ENCODE peak calls at places on chromosomes 13 and 19, in five cellular contexts. One of them, this sample, is unnamed.
A peak's percentile ranks its signal among the peaks of the same experiment; 100 is the strongest.

GRCh38 chr19:14830702-14831101 is 4.3 kb downstream of the OR7A5 start:
- DNase-seq in T-helper 17 cell: no peak
- DNase-seq in IMR-90: no peak
- DNase-seq in AG08396: no peak
- DNase-seq in CD4-positive, alpha-beta T cell: no peak
- DNase-seq in this sample: no peak

GRCh38 chr19:13881692-13882418 is 4.9 kb downstream of the NANOS3 start:
- DNase-seq in AG08396: peak; percentile 43
- DNase-seq in IMR-90: peak; percentile 39
- DNase-seq in T-helper 17 cell: no peak
- DNase-seq in CD4-positive, alpha-beta T cell: no peak
- DNase-seq in this sample: no peak

GRCh38 chr13:44045179-44045562 is 165.5 kb downstream of the LACC1 start:
- DNase-seq in AG08396: no peak
- DNase-seq in CD4-positive, alpha-beta T cell: no peak
- DNase-seq in IMR-90: no peak
- DNase-seq in T-helper 17 cell: no peak
- DNase-seq in this sample: no peak

GRCh38 chr13:99956473-99957349 is 14.9 kb downstream of the ZIC5 start:
- DNase-seq in AG08396: no peak
- DNase-seq in CD4-positive, alpha-beta T cell: no peak
- DNase-seq in IMR-90: no peak
- DNase-seq in T-helper 17 cell: no peak
- DNase-seq in this sample: no peak

GRCh38 chr19:45104658-45105384 is 11.8 kb downstream of the PPP1R37 start:
- DNase-seq in CD4-positive, alpha-beta T cell: no peak
- DNase-seq in IMR-90: no peak
- DNase-seq in AG08396: no peak
- DNase-seq in T-helper 17 cell: no peak
- DNase-seq in this sample: no peak

GRCh38 chr13:108270442-108270841 is 924 bp downstream of the TNFSF13B start:
- DNase-seq in AG08396: no peak
- DNase-seq in T-helper 17 cell: no peak
- DNase-seq in CD4-positive, alpha-beta T cell: no peak
- DNase-seq in IMR-90: no peak
- DNase-seq in this sample: no peak

GRCh38 chr13:44471686-44472085 is 98.1 kb downstream of the SERP2 start:
- DNase-seq in T-helper 17 cell: no peak
- DNase-seq in IMR-90: peak; percentile 58
- DNase-seq in CD4-positive, alpha-beta T cell: no peak
- DNase-seq in AG08396: no peak
- DNase-seq in this sample: no peak

GRCh38 chr19:38708413-38709024 is 35.8 kb downstream of the CAPN12 start:
- DNase-seq in IMR-90: no peak
- DNase-seq in T-helper 17 cell: no peak
- DNase-seq in AG08396: no peak
- DNase-seq in CD4-positive, alpha-beta T cell: no peak
- DNase-seq in this sample: no peak

GRCh38 chr13:89969996-89970709 is 1377.3 kb upstream of the MIR17HG start:
- DNase-seq in AG08396: no peak
- DNase-seq in CD4-positive, alpha-beta T cell: no peak
- DNase-seq in T-helper 17 cell: no peak
- DNase-seq in IMR-90: no peak
- DNase-seq in this sample: no peak

GRCh38 chr13:70390064-70390463 is 281.8 kb upstream of the KLHL1 start:
- DNase-seq in T-helper 17 cell: no peak
- DNase-seq in AG08396: no peak
- DNase-seq in IMR-90: no peak
- DNase-seq in CD4-positive, alpha-beta T cell: no peak
- DNase-seq in this sample: no peak

GRCh38 chr19:29629836-29630534 is 23.9 kb downstream of the POP4 start:
- DNase-seq in IMR-90: no peak
- DNase-seq in AG08396: no peak
- DNase-seq in CD4-positive, alpha-beta T cell: no peak
- DNase-seq in T-helper 17 cell: no peak
- DNase-seq in this sample: no peak

GRCh38 chr13:75806101-75806500 is 170.0 kb downstream of the LMO7 start:
- DNase-seq in T-helper 17 cell: no peak
- DNase-seq in IMR-90: peak; percentile 28
- DNase-seq in CD4-positive, alpha-beta T cell: no peak
- DNase-seq in AG08396: no peak
- DNase-seq in this sample: no peak

GRCh38 chr13:63005625-63006024 is 1590.0 kb upstream of the PCDH20 start:
- DNase-seq in AG08396: no peak
- DNase-seq in T-helper 17 cell: no peak
- DNase-seq in CD4-positive, alpha-beta T cell: no peak
- DNase-seq in IMR-90: no peak
- DNase-seq in this sample: no peak

GRCh38 chr13:33934343-33934742 is 116.4 kb downstream of the RFC3 start:
- DNase-seq in CD4-positive, alpha-beta T cell: no peak
- DNase-seq in AG08396: no peak
- DNase-seq in T-helper 17 cell: no peak
- DNase-seq in IMR-90: no peak
- DNase-seq in this sample: no peak

GRCh38 chr19:55535173-55535572 is 1.8 kb downstream of the SBK2 start:
- DNase-seq in T-helper 17 cell: no peak
- DNase-seq in IMR-90: no peak
- DNase-seq in AG08396: no peak
- DNase-seq in CD4-positive, alpha-beta T cell: no peak
- DNase-seq in this sample: no peak

GRCh38 chr13:38418286-38418685 is 68.6 kb downstream of the UFM1 start:
- DNase-seq in AG08396: no peak
- DNase-seq in CD4-positive, alpha-beta T cell: no peak
- DNase-seq in IMR-90: no peak
- DNase-seq in T-helper 17 cell: no peak
- DNase-seq in this sample: no peak

GRCh38 chr19:22622901-22623840 is 11.0 kb upstream of the ZNF492 start:
- DNase-seq in T-helper 17 cell: no peak
- DNase-seq in IMR-90: no peak
- DNase-seq in AG08396: no peak
- DNase-seq in CD4-positive, alpha-beta T cell: no peak
- DNase-seq in this sample: no peak

GRCh38 chr13:97192166-97192565 is 30.0 kb upstream of the MBNL2 start:
- DNase-seq in IMR-90: no peak
- DNase-seq in CD4-positive, alpha-beta T cell: no peak
- DNase-seq in T-helper 17 cell: no peak
- DNase-seq in AG08396: no peak
- DNase-seq in this sample: no peak

GRCh38 chr19:6101991-6102390 is 8.3 kb downstream of the RFX2 start:
- DNase-seq in IMR-90: no peak
- DNase-seq in T-helper 17 cell: no peak
- DNase-seq in CD4-positive, alpha-beta T cell: no peak
- DNase-seq in AG08396: no peak
- DNase-seq in this sample: no peak

GRCh38 chr19:19661675-19662251 is 1.7 kb downstream of the ATP13A1 start:
- DNase-seq in IMR-90: no peak
- DNase-seq in CD4-positive, alpha-beta T cell: peak; percentile 14
- DNase-seq in T-helper 17 cell: no peak
- DNase-seq in AG08396: peak; percentile 5
- DNase-seq in this sample: no peak

GRCh38 chr19:45403781-45404556 is 900 bp downstream of the PPP1R13L start:
- DNase-seq in T-helper 17 cell: no peak
- DNase-seq in AG08396: no peak
- DNase-seq in IMR-90: no peak
- DNase-seq in CD4-positive, alpha-beta T cell: peak; percentile 41
- DNase-seq in this sample: no peak

GRCh38 chr13:32048816-32049215 is 17.2 kb downstream of the FRY start:
- DNase-seq in CD4-positive, alpha-beta T cell: no peak
- DNase-seq in IMR-90: no peak
- DNase-seq in AG08396: no peak
- DNase-seq in T-helper 17 cell: no peak
- DNase-seq in this sample: no peak

GRCh38 chr13:39600766-39601165 is 2.2 kb downstream of the LHFPL6 start:
- DNase-seq in T-helper 17 cell: no peak
- DNase-seq in IMR-90: no peak
- DNase-seq in AG08396: no peak
- DNase-seq in CD4-positive, alpha-beta T cell: no peak
- DNase-seq in this sample: no peak

GRCh38 chr19:18170714-18171255 is 2.8 kb upstream of the IFI30 start:
- DNase-seq in CD4-positive, alpha-beta T cell: no peak
- DNase-seq in AG08396: no peak
- DNase-seq in IMR-90: no peak
- DNase-seq in T-helper 17 cell: no peak
- DNase-seq in this sample: no peak

GRCh38 chr19:48686103-48686502 is 9.7 kb upstream of the FUT2 start:
- DNase-seq in IMR-90: no peak
- DNase-seq in CD4-positive, alpha-beta T cell: no peak
- DNase-seq in AG08396: no peak
- DNase-seq in T-helper 17 cell: no peak
- DNase-seq in this sample: no peak

GRCh38 chr13:20441879-20442278 is 83.8 kb downstream of the CRYL1 start:
- DNase-seq in IMR-90: peak; percentile 83
- DNase-seq in T-helper 17 cell: no peak
- DNase-seq in AG08396: no peak
- DNase-seq in CD4-positive, alpha-beta T cell: no peak
- DNase-seq in this sample: no peak

GRCh38 chr19:41553804-41554203 is 22.2 kb upstream of the CEACAM21 start:
- DNase-seq in T-helper 17 cell: no peak
- DNase-seq in IMR-90: no peak
- DNase-seq in AG08396: no peak
- DNase-seq in CD4-positive, alpha-beta T cell: no peak
- DNase-seq in this sample: no peak

GRCh38 chr19:39603825-39604224 is 1.5 kb downstream of the LGALS13 start:
- DNase-seq in AG08396: no peak
- DNase-seq in T-helper 17 cell: no peak
- DNase-seq in IMR-90: no peak
- DNase-seq in CD4-positive, alpha-beta T cell: no peak
- DNase-seq in this sample: no peak

GRCh38 chr19:55197531-55197930 is 11.8 kb downstream of the PTPRH start:
- DNase-seq in IMR-90: no peak
- DNase-seq in T-helper 17 cell: no peak
- DNase-seq in CD4-positive, alpha-beta T cell: no peak
- DNase-seq in AG08396: no peak
- DNase-seq in this sample: no peak

GRCh38 chr13:25645681-25646080 is 273.9 kb downstream of the ATP8A2 start:
- DNase-seq in T-helper 17 cell: no peak
- DNase-seq in CD4-positive, alpha-beta T cell: no peak
- DNase-seq in AG08396: no peak
- DNase-seq in IMR-90: no peak
- DNase-seq in this sample: no peak

GRCh38 chr19:16404396-16404795 is 67.4 kb downstream of the EPS15L1 start:
- DNase-seq in CD4-positive, alpha-beta T cell: no peak
- DNase-seq in AG08396: no peak
- DNase-seq in IMR-90: no peak
- DNase-seq in T-helper 17 cell: no peak
- DNase-seq in this sample: no peak

This sample was measured in HTR-8/SVneo.